ENCODE peak calls at places on chromosomes 11 and 22, in six cellular contexts. Y is trophoblast cell, M is mesendoderm, W is H1, B is IMR-90, Q is mesenchymal stem cell. X is an unnamed sample.

GRCh38 chr11:128208329-128209220 is 378.8 kb downstream of the ETS1 start:
- DNase-seq in Y (peak; percentile 52), M (no peak), W (no peak), B (peak; percentile 93), Q (peak; percentile 69), X (no peak)

GRCh38 chr11:11428714-11429113 is 75.7 kb upstream of the CSNK2A3 start:
- DNase-seq in Y (no peak), M (no peak), W (no peak), B (no peak), Q (no peak), X (no peak)

GRCh38 chr11:130551388-130551787 is 102.9 kb downstream of the ADAMTS15 start:
- DNase-seq in Y (no peak), M (no peak), W (no peak), B (peak; percentile 52), Q (peak; percentile 69), X (no peak)

GRCh38 chr11:36948445-36949171 is 350.6 kb upstream of the RAG2 start:
- DNase-seq in Y (no peak), M (peak; percentile 7), W (no peak), B (no peak), Q (peak; percentile 9), X (no peak)

GRCh38 chr11:87421422-87421821 is 383.7 kb downstream of the TMEM135 start:
- DNase-seq in Y (peak; percentile 87), M (peak; percentile 94), W (peak; percentile 44), B (peak; percentile 87), Q (peak; percentile 78), X (peak; percentile 73)

GRCh38 chr11:78809931-78810481 is 235.3 kb upstream of the NARS2 start:
- DNase-seq in Y (no peak), M (no peak), W (no peak), B (peak; percentile 91), Q (peak; percentile 91), X (no peak)

GRCh38 chr11:8658210-8658968 is 24.1 kb downstream of the TRIM66 start:
- DNase-seq in Y (no peak), M (peak; percentile 54), W (no peak), B (peak; percentile 5), Q (no peak), X (no peak)

GRCh38 chr22:36350751-36351594 is 36.8 kb downstream of the MYH9 start:
- DNase-seq in Y (peak; percentile 58), M (peak; percentile 72), W (no peak), B (peak; percentile 75), Q (peak; percentile 89), X (no peak)

GRCh38 chr22:44386386-44387035 is 73.8 kb upstream of the SHISAL1 start:
- DNase-seq in Y (no peak), M (no peak), W (no peak), B (no peak), Q (no peak), X (no peak)

GRCh38 chr11:1197431-1197885 is 25.4 kb upstream of the MUC5B start:
- DNase-seq in Y (no peak), M (no peak), W (no peak), B (no peak), Q (no peak), X (no peak)

GRCh38 chr11:82998697-82999096 is 73.0 kb downstream of the RAB30 start:
- DNase-seq in Y (peak; percentile 74), M (peak; percentile 33), W (no peak), B (no peak), Q (no peak), X (no peak)

GRCh38 chr11:62149986-62150886 is 26.4 kb downstream of the INCENP start:
- DNase-seq in Y (no peak), M (no peak), W (no peak), B (no peak), Q (no peak), X (no peak)

GRCh38 chr11:47327949-47328348 is 24.6 kb downstream of the MYBPC3 start:
- DNase-seq in Y (no peak), M (no peak), W (no peak), B (no peak), Q (no peak), X (no peak)

GRCh38 chr11:35971841-35972422 is 28.1 kb downstream of the LDLRAD3 start:
- DNase-seq in Y (no peak), M (no peak), W (no peak), B (no peak), Q (no peak), X (no peak)

GRCh38 chr11:9820260-9820659 is 156.4 kb downstream of the SWAP70 start:
- DNase-seq in Y (no peak), M (peak; percentile 74), W (no peak), B (no peak), Q (no peak), X (no peak)

GRCh38 chr11:130216591-130217132 is 57.1 kb downstream of the ST14 start:
- DNase-seq in Y (no peak), M (no peak), W (no peak), B (no peak), Q (no peak), X (no peak)

GRCh38 chr22:48902001-48902869 is 925.4 kb downstream of the BRD1 start:
- DNase-seq in Y (no peak), M (no peak), W (no peak), B (no peak), Q (no peak), X (no peak)

GRCh38 chr11:117259417-117259816 is 26.9 kb downstream of the RNF214 start:
- DNase-seq in Y (no peak), M (no peak), W (no peak), B (peak; percentile 79), Q (no peak), X (no peak)

GRCh38 chr11:111557425-111558111 is 17.0 kb downstream of the LAYN start:
- DNase-seq in Y (peak; percentile 96), M (no peak), W (no peak), B (peak; percentile 99), Q (peak; percentile 94), X (no peak)

GRCh38 chr11:120248551-120249278 is 8.8 kb downstream of the POU2F3 start:
- DNase-seq in Y (no peak), M (no peak), W (no peak), B (peak; percentile 48), Q (peak; percentile 58), X (no peak)

GRCh38 chr11:4751201-4751600 is 18.5 kb downstream of the OR51F1 start:
- DNase-seq in Y (no peak), M (no peak), W (no peak), B (no peak), Q (no peak), X (no peak)

GRCh38 chr22:19797631-19798319 is 37.2 kb downstream of the TBX1 start:
- DNase-seq in Y (no peak), M (no peak), W (no peak), B (no peak), Q (no peak), X (no peak)

GRCh38 chr22:19799322-19800190 is 39.0 kb downstream of the TBX1 start:
- DNase-seq in Y (peak; percentile 94), M (peak; percentile 48), W (no peak), B (peak; percentile 92), Q (peak; percentile 48), X (no peak)

GRCh38 chr22:19798320-19798665 is 37.7 kb downstream of the TBX1 start:
- DNase-seq in Y (no peak), M (no peak), W (no peak), B (no peak), Q (no peak), X (no peak)

GRCh38 chr22:19800306-19800705 is 39.7 kb downstream of the TBX1 start:
- DNase-seq in Y (no peak), M (no peak), W (no peak), B (no peak), Q (no peak), X (no peak)

GRCh38 chr22:19798825-19799224 is 38.2 kb downstream of the TBX1 start:
- DNase-seq in Y (no peak), M (no peak), W (no peak), B (no peak), Q (no peak), X (no peak)
- H3K4me2 ChIP-seq in Y (no peak overlapping the region), M (no peak overlapping the region), W (no peak overlapping the region), B (no peak overlapping the region), Q (no peak overlapping the region), X (no peak overlapping the region)

GRCh38 chr11:105032495-105032894 is 2.4 kb downstream of the CASP1 start:
- DNase-seq in Y (no peak), M (no peak), W (no peak), B (no peak), Q (no peak), X (no peak)
- H3K4me3 ChIP-seq in Y (no peak overlapping the region), M (no peak overlapping the region), W (no peak overlapping the region), B (no peak overlapping the region), Q (no peak overlapping the region), X (no peak overlapping the region)

DNA sequence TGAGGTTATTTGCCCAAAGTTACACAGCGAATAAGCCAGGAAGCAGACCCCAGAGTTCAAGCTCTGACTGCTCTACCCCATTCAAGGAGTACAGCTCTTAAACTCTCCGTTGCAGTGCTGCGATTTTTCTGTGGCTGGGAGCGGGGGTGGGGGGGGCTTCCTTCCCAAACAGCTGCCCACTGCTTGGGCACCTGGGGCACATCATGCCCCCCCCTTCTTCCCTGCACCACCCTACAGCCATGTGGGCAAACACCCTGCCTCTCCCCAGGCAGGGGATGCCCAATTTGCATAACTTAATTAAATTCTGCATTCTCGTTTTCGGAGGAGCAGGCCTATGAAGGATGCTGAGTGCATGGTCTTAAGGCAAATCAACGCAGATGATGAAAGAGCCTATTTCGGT is 610.7 kb downstream of the BUD13 start:
- DNase-seq in Y (no peak), M (no peak), W (no peak), B (no peak), Q (no peak), X (no peak)
- H2BK120ac ChIP-seq in Y (no peak overlapping the region), M (no peak overlapping the region), W (no peak overlapping the region), B (no peak overlapping the region), Q (no peak overlapping the region), X (peak overlapping the region; percentile 27)

GRCh38 chr11:125268611-125269010 is 104.1 kb downstream of the PKNOX2 start:
- DNase-seq in Y (no peak), M (no peak), W (no peak), B (peak; percentile 43), Q (peak; percentile 52), X (no peak)
- H3K4me2 ChIP-seq in Y (no peak overlapping the region), M (no peak overlapping the region), W (no peak overlapping the region), B (no peak overlapping the region), Q (no peak overlapping the region), X (no peak overlapping the region)

GRCh38 chr11:67435031-67435726 is 2.3 kb downstream of the PTPRCAP start:
- DNase-seq in Y (no peak), M (no peak), W (no peak), B (no peak), Q (no peak), X (no peak)

GRCh38 chr11:67432655-67433349 is 4.5 kb downstream of the RPS6KB2 start:
- DNase-seq in Y (no peak), M (no peak), W (no peak), B (no peak), Q (no peak), X (no peak)

GRCh38 chr11:67435727-67436458 is 1.6 kb downstream of the PTPRCAP start:
- DNase-seq in Y (no peak), M (no peak), W (no peak), B (no peak), Q (no peak), X (no peak)

GRCh38 chr11:67434395-67434881 is 3.0 kb downstream of the PTPRCAP start:
- DNase-seq in Y (no peak), M (no peak), W (no peak), B (no peak), Q (no peak), X (no peak)

GRCh38 chr11:67433536-67434394 is 3.7 kb downstream of the PTPRCAP start:
- DNase-seq in Y (no peak), M (no peak), W (no peak), B (no peak), Q (no peak), X (no peak)
- H3K4me3 ChIP-seq in Y (no peak overlapping the region), M (no peak overlapping the region), W (no peak overlapping the region), B (no peak overlapping the region), Q (no peak overlapping the region), X (no peak overlapping the region)